ENCODE peak calls at places on chromosomes 12 and 14, in nine cellular contexts. Q is CD4-positive, alpha-beta T cell; T is HFF-Myc; N is fibroblast of mammary gland; L is gastrocnemius medialis; K is foreskin fibroblast; Z is GM23338; C is nephron progenitor cell; S is tibial nerve. V is an unnamed sample.

GRCh38 chr14:104295681-104296387 is 157.4 kb downstream of the KIF26A start:
- DNase-seq in Q (no peak), T (no peak), N (no peak), L (no peak), K (no peak), Z (no peak), C (no peak), S (no peak), V (peak; percentile 21)

GRCh38 chr14:101320386-101320785 is 240.9 kb upstream of the DIO3 start:
- DNase-seq in Q (no peak), T (no peak), N (no peak), L (no peak), K (no peak), Z (no peak), C (no peak), S (no peak), V (no peak)

GRCh38 chr12:65948320-65949008 is 124.2 kb downstream of the HMGA2 start:
- DNase-seq in Q (no peak), T (peak; percentile 87), N (peak; percentile 96), L (peak; percentile 11), K (peak; percentile 87), Z (no peak), C (no peak), S (peak; percentile 52), V (peak; percentile 73)

GRCh38 chr12:120117961-120118709 is 1.6 kb upstream of the RAB35 start:
- DNase-seq in Q (no peak), T (no peak), N (peak; percentile 52), L (no peak), K (no peak), Z (peak; percentile 89), C (no peak), S (no peak), V (no peak)

GRCh38 chr14:101193126-101193844 is 289.8 kb upstream of the RTL1 start:
- DNase-seq in Q (no peak), T (no peak), N (no peak), L (no peak), K (no peak), Z (no peak), C (no peak), S (no peak), V (no peak)

GRCh38 chr12:54879132-54879531 is 24.8 kb downstream of the MUCL1 start:
- DNase-seq in Q (no peak), T (peak; percentile 5), N (peak; percentile 69), L (no peak), K (peak; percentile 18), Z (no peak), C (no peak), S (no peak), V (no peak)

GRCh38 chr14:71442503-71442902 is 489.7 kb upstream of the RGS6 start:
- DNase-seq in Q (no peak), T (no peak), N (no peak), L (no peak), K (no peak), Z (no peak), C (no peak), S (no peak), V (no peak)

GRCh38 chr14:33323979-33324378 is 385.3 kb downstream of the NPAS3 start:
- DNase-seq in Q (no peak), T (no peak), N (no peak), L (no peak), K (no peak), Z (no peak), C (no peak), S (no peak), V (no peak)

GRCh38 chr14:43692706-43693105 is 814.4 kb downstream of the FSCB start:
- DNase-seq in Q (no peak), T (no peak), N (no peak), L (no peak), K (no peak), Z (no peak), C (no peak), S (no peak), V (no peak)

DNA sequence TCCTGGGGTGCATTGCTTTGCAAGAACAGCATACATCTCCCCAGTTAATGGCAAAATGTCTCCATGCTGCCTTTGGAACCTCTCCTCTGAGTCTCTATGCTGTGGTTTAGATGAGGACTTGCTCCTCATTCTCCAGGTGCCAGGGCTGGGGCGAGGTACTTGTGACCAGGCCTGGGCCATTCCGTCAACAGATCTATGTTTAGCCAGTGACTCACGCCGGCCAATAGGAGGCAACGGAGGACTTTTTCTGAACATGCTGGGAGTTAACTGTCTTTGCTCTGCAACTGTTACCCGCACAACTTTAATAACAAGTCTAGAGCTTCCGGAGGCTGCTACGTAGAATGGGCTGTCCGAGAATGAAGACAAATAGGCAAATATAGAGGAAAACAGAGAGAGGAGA is 214.2 kb downstream of the GLT1D1 start:
- DNase-seq in Q (no peak), T (no peak), N (no peak), L (no peak), K (no peak), Z (peak; percentile 45), C (peak; percentile 31), S (no peak), V (no peak)
- TF ChIP-seq CTCF in Q (no peak), T (no peak), N (no peak), L (no peak), K (no peak), Z (peak; percentile 57), C (no peak), S (no peak), V (no peak)

GRCh38 chr12:126362964-126363363 is 1297.7 kb downstream of the AACS start:
- DNase-seq in Q (no peak), T (no peak), N (no peak), L (no peak), K (no peak), Z (peak; percentile 66), C (no peak), S (no peak), V (no peak)
- TF ChIP-seq CTCF in Q (no peak), T (no peak), N (no peak), L (no peak), K (no peak), Z (peak; percentile 74), C (no peak), S (no peak), V (no peak)

DNA sequence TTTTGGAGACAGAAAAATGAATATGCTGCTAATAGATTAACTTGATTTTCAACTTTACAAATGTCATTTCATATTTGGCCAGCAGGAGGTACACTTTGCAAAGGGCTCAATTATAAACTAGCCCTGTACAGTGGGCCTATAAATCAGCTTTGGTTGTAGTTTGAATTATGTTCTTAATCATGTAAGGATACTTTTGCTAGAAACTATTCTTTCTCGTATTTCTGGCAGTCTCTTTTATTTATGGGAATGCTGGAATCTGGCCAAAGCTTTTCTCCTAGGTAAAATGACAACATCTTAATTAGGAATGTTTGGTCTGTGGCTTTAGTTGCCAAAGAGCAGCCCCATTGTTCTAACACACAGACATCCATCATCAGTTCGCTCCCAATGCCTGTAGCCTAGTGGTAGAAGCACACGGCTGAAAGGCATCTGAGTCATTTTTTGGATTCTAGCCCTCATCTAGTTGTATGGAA is 1322.3 kb upstream of the SEL1L start:
- DNase-seq in Q (no peak), T (no peak), N (peak; percentile 55), L (no peak), K (no peak), Z (peak; percentile 34), C (no peak), S (no peak), V (no peak)
- TF ChIP-seq CTCF in Q (no peak), T (no peak), N (peak; percentile 37), L (no peak), K (no peak), Z (peak; percentile 47), C (peak; percentile 57), S (peak; percentile 21), V (no peak)

GRCh38 chr14:92603309-92604257 is 90.0 kb downstream of the RIN3 start:
- DNase-seq in Q (peak; percentile 69), T (peak; percentile 42), N (peak; percentile 71), L (no peak), K (no peak), Z (peak; percentile 44), C (peak; percentile 42), S (no peak), V (no peak)
- TF ChIP-seq CTCF in Q (peak; percentile 70), T (no peak), N (no peak), L (no peak), K (peak; percentile 5), Z (peak; percentile 21), C (no peak), S (no peak), V (peak; percentile 35)

GRCh38 chr12:121537814-121538698 is 42.8 kb downstream of the KDM2B start:
- DNase-seq in Q (peak; percentile 5), T (no peak), N (no peak), L (no peak), K (no peak), Z (no peak), C (peak; percentile 65), S (no peak), V (peak; percentile 70)

GRCh38 chr12:121535150-121536057 is 45.4 kb downstream of the KDM2B start:
- DNase-seq in Q (no peak), T (no peak), N (no peak), L (no peak), K (no peak), Z (no peak), C (no peak), S (no peak), V (no peak)

GRCh38 chr12:121538699-121539061 is 42.1 kb downstream of the KDM2B start:
- DNase-seq in Q (no peak), T (no peak), N (no peak), L (no peak), K (no peak), Z (peak; percentile 72), C (no peak), S (no peak), V (no peak)

GRCh38 chr12:121536058-121536928 is 44.5 kb downstream of the KDM2B start:
- DNase-seq in Q (peak; percentile 64), T (peak; percentile 86), N (peak; percentile 76), L (peak; percentile 66), K (peak; percentile 83), Z (peak; percentile 91), C (peak; percentile 77), S (peak; percentile 76), V (peak; percentile 89)

DNA sequence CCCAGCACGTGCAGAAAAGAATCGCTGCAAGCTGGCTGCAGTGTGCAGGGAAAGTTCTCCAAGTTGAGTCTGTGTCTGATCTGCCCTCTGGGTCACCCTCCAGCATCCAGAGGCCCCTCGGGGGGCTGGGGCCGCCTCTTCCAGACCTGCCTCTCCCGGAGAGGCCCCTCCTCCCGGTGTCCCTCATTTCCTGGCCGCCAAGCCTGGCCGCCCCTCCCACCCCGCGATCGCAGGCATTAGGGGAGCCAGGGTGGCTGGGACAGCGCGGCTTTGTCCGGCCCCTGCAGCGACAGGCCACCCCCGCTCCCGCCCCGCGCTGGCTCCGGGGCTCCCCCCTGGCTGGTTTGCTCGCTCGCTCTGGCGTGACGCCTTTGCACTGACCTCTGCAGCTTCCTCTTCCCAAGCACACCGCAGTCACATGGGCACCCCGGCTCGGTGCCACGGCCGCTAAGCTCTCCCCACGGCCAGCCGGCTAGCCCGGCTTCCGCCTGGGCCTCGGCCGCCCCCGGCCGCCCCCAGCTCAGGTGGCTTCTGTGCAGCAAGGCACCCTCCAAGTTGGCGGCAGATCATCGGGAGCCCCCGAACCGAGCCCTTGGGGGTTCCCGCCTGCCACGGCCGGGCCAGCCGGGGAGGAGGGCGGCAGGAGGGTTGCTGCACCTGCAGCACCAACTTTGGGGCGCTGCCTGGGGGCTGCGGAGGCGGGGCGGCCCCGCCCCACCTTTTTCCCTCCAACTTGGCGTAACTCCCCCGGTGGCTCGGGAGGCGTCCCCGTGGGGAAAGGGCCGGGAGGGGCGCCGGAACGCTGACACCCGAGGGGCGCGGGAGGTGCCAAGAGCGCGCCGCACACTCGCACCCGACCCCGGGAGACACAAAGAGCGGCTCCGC is 43.7 kb downstream of the KDM2B start:
- DNase-seq in Q (peak; percentile 30), T (no peak), N (peak; percentile 61), L (peak; percentile 81), K (peak; percentile 70), Z (peak; percentile 75), C (peak; percentile 85), S (peak; percentile 66), V (peak; percentile 93)
- TF ChIP-seq CTCF in Q (no peak), T (no peak), N (no peak), L (no peak), K (no peak), Z (no peak), C (no peak), S (no peak), V (no peak)

V was measured in heart left ventricle.